ENCODE peak calls at places on chromosome 15, in eight cellular contexts. K is stomach; Z is RWPE1; I is left ventricle myocardium inferior; U is CD4-positive, alpha-beta T cell; S is thoracic aorta; L is A673; J is PC-3. W is an unnamed sample.

GRCh38 chr15:68637755-68638405 is 59.1 kb downstream of the CORO2B start:
- DNase-seq in K (peak), Z (no peak), I (peak), U (no peak), S (no peak), L (no peak), J (no peak), W (no peak)

GRCh38 chr15:66997212-66997611 is 68.2 kb upstream of the SMAD3 start:
- DNase-seq in K (no peak), Z (peak), I (no peak), U (no peak), S (no peak), L (no peak), J (peak), W (no peak)

GRCh38 chr15:65979837-65980236 is 110.5 kb downstream of the RAB11A start:
- DNase-seq in K (no peak), Z (no peak), I (no peak), U (no peak), S (no peak), L (no peak), J (no peak), W (no peak)

GRCh38 chr15:38563723-38564519 is 693 bp downstream of the RASGRP1 start:
- DNase-seq in K (peak), Z (peak), I (peak), U (peak), S (no peak), L (peak), J (peak), W (peak)

GRCh38 chr15:74787251-74788041 is 5.6 kb downstream of the CSK start:
- DNase-seq in K (peak), Z (no peak), I (peak), U (peak), S (no peak), L (peak), J (no peak), W (peak)

GRCh38 chr15:92861742-92862141 is 38.4 kb upstream of the CHD2 start:
- DNase-seq in K (no peak), Z (no peak), I (no peak), U (no peak), S (no peak), L (no peak), J (no peak), W (no peak)

GRCh38 chr15:59170295-59170881 is 36.3 kb upstream of the LDHAL6B start:
- DNase-seq in K (peak), Z (peak), I (no peak), U (no peak), S (peak), L (no peak), J (peak), W (peak)

GRCh38 chr15:28995193-28995592 is 109.4 kb downstream of the APBA2 start:
- DNase-seq in K (no peak), Z (no peak), I (no peak), U (no peak), S (no peak), L (no peak), J (no peak), W (no peak)

GRCh38 chr15:61171190-61171589 is 57.9 kb downstream of the RORA start:
- DNase-seq in K (no peak), Z (no peak), I (no peak), U (no peak), S (no peak), L (no peak), J (no peak), W (no peak)

GRCh38 chr15:95018888-95019545 is 787.7 kb downstream of the MCTP2 start:
- DNase-seq in K (no peak), Z (peak), I (no peak), U (no peak), S (no peak), L (no peak), J (peak), W (no peak)

GRCh38 chr15:60362318-60363023 is 35.3 kb downstream of the ANXA2 start:
- DNase-seq in K (no peak), Z (peak), I (no peak), U (peak), S (no peak), L (no peak), J (peak), W (no peak)

GRCh38 chr15:40130118-40130517 is 21.4 kb upstream of the BMF start:
- DNase-seq in K (no peak), Z (no peak), I (no peak), U (no peak), S (no peak), L (no peak), J (no peak), W (no peak)

GRCh38 chr15:36579792-36580431 is 486 bp downstream of the CDIN1 start:
- DNase-seq in K (peak), Z (peak), I (peak), U (no peak), S (no peak), L (no peak), J (peak), W (no peak)

GRCh38 chr15:43346305-43346704 is 15.9 kb upstream of the LCMT2 start:
- DNase-seq in K (no peak), Z (no peak), I (no peak), U (no peak), S (no peak), L (peak), J (peak), W (no peak)

GRCh38 chr15:48897144-48897814 is 19.3 kb downstream of the EID1 start:
- DNase-seq in K (no peak), Z (no peak), I (no peak), U (no peak), S (no peak), L (no peak), J (no peak), W (no peak)

GRCh38 chr15:82986442-82986780 is 401 bp downstream of the RAMAC start:
- DNase-seq in K (no peak), Z (no peak), I (no peak), U (no peak), S (no peak), L (peak), J (peak), W (no peak)

GRCh38 chr15:68672781-68673205 is 94.0 kb downstream of the CORO2B start:
- DNase-seq in K (no peak), Z (no peak), I (no peak), U (no peak), S (no peak), L (peak), J (peak), W (peak)

GRCh38 chr15:52652984-52653383 is 26.2 kb downstream of the ATOSA start:
- DNase-seq in K (no peak), Z (no peak), I (no peak), U (no peak), S (no peak), L (no peak), J (peak), W (no peak)

GRCh38 chr15:68372291-68372811 is 59.6 kb downstream of the ITGA11 start:
- DNase-seq in K (no peak), Z (peak), I (no peak), U (no peak), S (no peak), L (no peak), J (peak), W (peak)

GRCh38 chr15:74631087-74631385 is 15.4 kb downstream of the CLK3 start:
- DNase-seq in K (no peak), Z (no peak), I (no peak), U (no peak), S (no peak), L (no peak), J (no peak), W (no peak)

GRCh38 chr15:31503758-31504461 is 177.3 kb downstream of the KLF13 start:
- DNase-seq in K (no peak), Z (no peak), I (no peak), U (no peak), S (no peak), L (no peak), J (no peak), W (peak)

GRCh38 chr15:68930268-68931022 is at the start of gene SPESP1:
- DNase-seq in K (peak), Z (peak), I (peak), U (peak), S (no peak), L (no peak), J (no peak), W (peak)

GRCh38 chr15:28969511-28970085 is 83.8 kb downstream of the APBA2 start:
- DNase-seq in K (no peak), Z (no peak), I (no peak), U (no peak), S (no peak), L (no peak), J (no peak), W (no peak)

DNA sequence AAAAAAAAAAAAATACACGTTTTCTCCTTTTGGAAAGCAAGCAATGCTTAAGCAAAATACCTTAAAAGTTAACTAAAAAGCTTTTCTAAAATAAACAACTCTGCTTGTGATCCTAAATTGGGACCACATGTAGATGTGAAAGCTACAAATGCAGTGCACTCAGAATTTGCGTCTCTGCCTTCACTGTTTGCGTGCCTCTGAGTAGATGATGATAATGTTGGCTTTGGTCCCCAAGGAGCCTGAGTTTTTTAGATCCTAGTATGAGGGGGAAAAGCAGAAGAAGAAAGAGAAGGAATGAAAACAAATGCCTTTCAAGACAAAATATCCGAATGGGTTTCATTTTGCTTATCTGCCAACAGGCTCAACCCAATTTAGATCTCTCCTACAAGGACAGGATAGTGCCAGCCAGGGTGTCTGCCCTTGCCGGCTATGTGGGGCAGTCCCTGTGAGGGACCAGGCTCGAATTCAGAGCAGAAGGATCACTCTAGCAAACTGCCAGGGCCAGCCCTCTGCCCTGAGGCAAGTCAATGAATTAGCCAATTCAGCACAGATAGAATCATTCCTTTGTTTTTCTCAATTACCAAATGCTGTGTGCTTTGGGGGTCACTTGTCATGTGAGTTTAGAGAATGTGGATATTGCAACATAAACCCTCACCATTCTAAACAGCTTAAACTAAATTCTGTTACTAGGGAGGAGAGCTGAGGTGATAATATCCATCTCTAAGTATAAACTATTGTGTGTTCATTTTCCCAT is 28.5 kb downstream of the SCG5 start:
- DNase-seq in K (no peak), Z (no peak), I (no peak), U (no peak), S (no peak), L (no peak), J (peak), W (no peak)
- H3K27ac ChIP-seq in K (no peak), Z (no peak), I (no peak), U (no peak), S (no peak), L (no peak), J (no peak), W (no peak)

GRCh38 chr15:90268415-90268814 is 2.9 kb downstream of the NGRN start:
- DNase-seq in K (no peak), Z (no peak), I (no peak), U (no peak), S (no peak), L (peak), J (peak), W (no peak)

GRCh38 chr15:90265271-90266060 is at the start of gene NGRN:
- DNase-seq in K (peak), Z (peak), I (peak), U (peak), S (peak), L (peak), J (peak), W (peak)

GRCh38 chr15:90264649-90265048 is 823 bp upstream of the NGRN start:
- DNase-seq in K (peak), Z (peak), I (no peak), U (no peak), S (no peak), L (no peak), J (peak), W (peak)

GRCh38 chr15:90266061-90266431 is 574 bp downstream of the NGRN start:
- DNase-seq in K (peak), Z (peak), I (no peak), U (peak), S (no peak), L (peak), J (peak), W (no peak)

GRCh38 chr15:90266485-90266884 is 1.0 kb downstream of the NGRN start:
- DNase-seq in K (peak), Z (no peak), I (no peak), U (no peak), S (no peak), L (peak), J (peak), W (no peak)
- TF ChIP-seq CTCF in K (no peak), Z (no peak), I (no peak), U (no peak), S (no peak), L (no peak), J (no peak), W (no peak)

DNA sequence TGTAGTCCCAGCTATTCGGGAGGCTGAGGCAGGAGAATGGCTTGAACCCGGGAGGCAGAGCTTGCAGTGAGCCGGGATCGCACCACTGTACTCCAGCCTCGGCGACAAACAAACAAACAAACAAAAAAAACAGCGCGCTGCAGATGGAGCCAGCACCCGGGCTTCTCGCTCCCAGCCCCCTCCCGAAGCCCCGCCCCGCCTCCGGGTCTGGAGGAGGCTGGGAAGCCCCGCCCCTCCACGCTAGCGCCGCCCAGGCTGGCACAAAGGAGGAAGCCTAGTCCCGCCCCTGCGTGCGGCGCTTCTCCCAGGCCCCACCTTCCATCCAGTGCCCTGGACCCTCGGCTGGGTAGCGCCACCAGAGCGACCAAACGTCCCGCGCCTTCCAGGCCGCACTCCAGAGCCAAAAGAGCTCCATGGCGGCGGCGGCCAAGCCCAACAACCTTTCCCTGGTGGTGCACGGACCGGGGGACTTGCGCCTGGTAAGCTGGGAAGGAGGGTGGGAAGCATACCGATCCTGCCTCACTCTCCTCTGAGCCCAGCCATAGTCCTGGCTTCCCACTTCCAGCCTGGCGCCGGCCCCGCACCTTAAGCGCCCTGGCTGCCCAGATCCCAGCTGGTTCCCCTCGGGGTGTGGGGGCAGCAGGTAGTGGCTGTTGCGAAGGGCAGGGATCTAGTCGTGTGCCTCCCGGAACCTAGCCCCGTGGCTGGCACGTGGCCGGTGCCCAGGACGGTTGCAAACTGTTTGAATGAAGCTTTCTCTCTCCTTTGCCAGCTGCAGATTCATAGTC is at the start of gene SORD:
- DNase-seq in K (peak), Z (peak), I (peak), U (peak), S (peak), L (peak), J (peak), W (peak)
- H3K27ac ChIP-seq in K (peak), Z (peak), I (peak), U (no peak), S (peak), L (peak), J (no peak), W (peak)

GRCh38 chr15:84748274-84749110 is at the start of gene ZNF592:
- DNase-seq in K (peak), Z (peak), I (peak), U (peak), S (peak), L (peak), J (peak), W (peak)
- TF ChIP-seq CTCF in K (no peak), Z (peak), I (peak), U (no peak), S (no peak), L (no peak), J (no peak), W (peak)

DNA sequence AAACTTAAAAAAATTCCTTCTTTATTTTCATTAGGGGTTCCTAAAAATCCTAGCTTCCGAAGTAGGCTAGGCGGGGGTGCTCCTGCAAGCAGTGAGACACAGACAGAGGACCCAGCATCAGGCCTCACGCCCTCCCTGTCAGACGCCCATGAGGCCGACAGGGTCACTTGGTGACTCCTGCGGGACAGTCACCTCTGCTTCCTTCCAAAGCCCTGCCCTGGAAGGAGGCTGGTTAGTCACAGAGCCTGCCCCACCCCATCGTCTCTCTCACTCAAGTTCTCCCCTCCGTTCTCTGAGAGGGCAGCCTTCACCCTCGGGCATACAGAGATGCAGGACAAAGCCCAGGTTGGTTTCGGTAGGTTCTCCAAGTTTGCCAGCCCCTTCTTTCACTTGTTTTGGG is 38.6 kb downstream of the EHD4 start:
- DNase-seq in K (peak), Z (peak), I (no peak), U (no peak), S (no peak), L (no peak), J (peak), W (no peak)
- H3K27ac ChIP-seq in K (peak), Z (peak), I (peak), U (peak), S (peak), L (no peak), J (peak), W (peak)

DNA sequence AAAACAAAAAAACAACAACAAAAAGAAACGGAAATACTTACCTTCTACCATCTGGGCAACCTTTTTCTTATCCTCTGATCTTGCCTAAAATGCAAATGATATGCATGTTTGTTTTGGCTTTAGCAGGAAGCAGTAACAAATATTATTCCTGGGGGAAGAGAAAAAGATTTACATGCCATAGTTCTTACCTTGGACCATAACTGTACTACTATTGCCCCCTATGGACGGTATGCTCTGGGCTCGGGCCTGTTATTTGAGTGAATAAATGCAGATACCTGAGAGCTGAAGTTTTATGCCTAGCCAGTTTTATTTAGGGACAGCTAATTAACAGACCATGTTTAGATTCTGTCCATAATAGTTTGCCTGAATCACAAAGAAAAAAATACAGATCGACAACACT is 12.6 kb upstream of the STARD5 start:
- DNase-seq in K (no peak), Z (peak), I (no peak), U (peak), S (no peak), L (peak), J (peak), W (no peak)
- TF ChIP-seq CTCF in K (peak), Z (no peak), I (peak), U (peak), S (no peak), L (peak), J (peak), W (peak)

GRCh38 chr15:85632014-85632413 is 162.7 kb downstream of the KLHL25 start:
- DNase-seq in K (no peak), Z (no peak), I (no peak), U (no peak), S (no peak), L (no peak), J (no peak), W (no peak)
- H3K27ac ChIP-seq in K (no peak), Z (no peak), I (peak), U (no peak), S (no peak), L (no peak), J (no peak), W (no peak)

GRCh38 chr15:45795487-45796069 is 160.7 kb downstream of the SQOR start:
- DNase-seq in K (peak), Z (peak), I (no peak), U (no peak), S (no peak), L (peak), J (peak), W (no peak)
- TF ChIP-seq CTCF in K (peak), Z (peak), I (peak), U (no peak), S (peak), L (peak), J (peak), W (peak)